ENCODE peak calls at places on chromosomes 3 and 15, in four cellular contexts. X is AG10803, Z is IMR-90, C is thoracic aorta. E is an unnamed sample.

GRCh38 chr3:83890039-83890762 is 1068.6 kb upstream of the CADM2 start:
- DNase-seq in Z (peak), C (no peak), X (no peak), E (no peak)

GRCh38 chr3:126553284-126553811 is 5.4 kb downstream of the C3orf22 start:
- DNase-seq in X (no peak), C (no peak), Z (no peak), E (peak)

GRCh38 chr15:88690331-88690730 is 51.5 kb downstream of the ISG20 start:
- DNase-seq in C (no peak), Z (no peak), X (no peak), E (no peak)

GRCh38 chr15:64651573-64652260 is 123.7 kb downstream of the RBPMS2 start:
- DNase-seq in X (no peak), Z (peak), C (no peak), E (peak)

GRCh38 chr3:116148881-116149530 is 296.3 kb downstream of the LSAMP start:
- DNase-seq in C (no peak), Z (peak), X (no peak), E (no peak)

GRCh38 chr3:196513697-196514349 is 1.3 kb downstream of the SMCO1 start:
- DNase-seq in C (no peak), X (peak), Z (peak), E (no peak)

GRCh38 chr3:53084310-53085001 is 38.6 kb upstream of the SFMBT1 start:
- DNase-seq in C (no peak), Z (no peak), X (peak), E (peak)

GRCh38 chr3:122258757-122259371 is 66.2 kb upstream of the CSTA start:
- DNase-seq in X (peak), C (no peak), Z (peak), E (peak)

GRCh38 chr15:93105510-93105909 is 16.5 kb upstream of the RGMA start:
- DNase-seq in C (no peak), Z (no peak), X (no peak), E (peak)

GRCh38 chr15:75655911-75656310 is 8.2 kb downstream of the SNX33 start:
- DNase-seq in C (no peak), Z (no peak), X (no peak), E (no peak)

GRCh38 chr15:44489464-44489863 is 47.5 kb upstream of the EIF3J start:
- DNase-seq in X (peak), Z (peak), C (no peak), E (no peak)

GRCh38 chr15:84969257-84969656 is 12.4 kb upstream of the PDE8A start:
- DNase-seq in X (no peak), C (no peak), Z (no peak), E (no peak)

GRCh38 chr15:83837946-83838571 is 184.1 kb downstream of the ADAMTSL3 start:
- DNase-seq in Z (peak), C (no peak), X (no peak), E (peak)

GRCh38 chr3:119913021-119913420 is 131.1 kb downstream of the NR1I2 start:
- DNase-seq in C (no peak), X (peak), Z (peak), E (no peak)

GRCh38 chr15:69410290-69410874 is 3.8 kb upstream of the KIF23 start:
- DNase-seq in C (no peak), Z (peak), X (peak), E (peak)

GRCh38 chr3:64166584-64167155 is 58.6 kb downstream of the PRICKLE2 start:
- DNase-seq in X (peak), Z (no peak), C (no peak), E (peak)

GRCh38 chr3:32117324-32117723 is 10.9 kb downstream of the GPD1L start:
- DNase-seq in Z (no peak), C (no peak), X (no peak), E (no peak)

GRCh38 chr3:159548675-159549335 is 439.8 kb upstream of the IL12A start:
- DNase-seq in C (no peak), Z (peak), X (no peak), E (no peak)

GRCh38 chr3:133992385-133992784 is 37.3 kb downstream of the SLCO2A1 start:
- DNase-seq in Z (no peak), X (peak), C (no peak), E (peak)

GRCh38 chr15:27353837-27354236 is 382.9 kb downstream of the GABRG3 start:
- DNase-seq in Z (no peak), C (no peak), X (peak), E (no peak)

GRCh38 chr3:71309342-71309741 is 274.2 kb downstream of the FOXP1 start:
- DNase-seq in Z (no peak), X (peak), C (no peak), E (no peak)

GRCh38 chr3:54951405-54951804 is 23.5 kb upstream of the LRTM1 start:
- DNase-seq in X (peak), Z (peak), C (peak), E (peak)

GRCh38 chr3:101383156-101383575 is 62.8 kb upstream of the IMPG2 start:
- DNase-seq in C (no peak), X (peak), Z (peak), E (peak)

GRCh38 chr3:17039579-17039978 is 154.8 kb downstream of the PLCL2 start:
- DNase-seq in Z (peak), X (peak), C (no peak), E (no peak)

GRCh38 chr3:72336821-72337479 is 511.3 kb downstream of the SHQ1 start:
- DNase-seq in Z (peak), X (peak), C (no peak), E (peak)

GRCh38 chr15:101455291-101455916 is 34.1 kb downstream of the PCSK6 start:
- DNase-seq in Z (no peak), C (no peak), X (peak), E (peak)

GRCh38 chr3:29065211-29065785 is 215.6 kb upstream of the RBMS3 start:
- DNase-seq in C (peak), Z (peak), X (peak), E (peak)

GRCh38 chr3:158821847-158822246 is 20.0 kb downstream of the MFSD1 start:
- DNase-seq in X (no peak), C (no peak), Z (no peak), E (no peak)

GRCh38 chr15:41855121-41855941 is 16.7 kb downstream of the PLA2G4B start:
- DNase-seq in X (no peak), C (no peak), Z (no peak), E (no peak)

GRCh38 chr3:46866720-46867549 is 3.7 kb upstream of the MYL3 start:
- DNase-seq in X (peak), C (peak), Z (peak), E (peak)

GRCh38 chr15:69090197-69090948 is 70.1 kb upstream of the GLCE start:
- DNase-seq in C (no peak), Z (peak), X (peak), E (peak)

GRCh38 chr15:91023720-91024119 is 1.3 kb upstream of the VPS33B start:
- DNase-seq in C (no peak), X (no peak), Z (no peak), E (no peak)

GRCh38 chr15:35545316-35545824 is 595 bp downstream of the DPH6 start:
- DNase-seq in X (peak), Z (peak), C (no peak), E (no peak)

GRCh38 chr3:32148356-32148755 is 41.9 kb downstream of the GPD1L start:
- DNase-seq in X (no peak), C (no peak), Z (no peak), E (peak)

GRCh38 chr15:82595766-82596165 is 51.4 kb downstream of the CPEB1 start:
- DNase-seq in Z (no peak), X (no peak), C (no peak), E (peak)

GRCh38 chr3:20320489-20320888 is 134.5 kb upstream of the SGO1 start:
- DNase-seq in C (no peak), Z (no peak), X (no peak), E (no peak)

GRCh38 chr3:128572644-128573105 is 77.9 kb downstream of the RPN1 start:
- DNase-seq in Z (no peak), C (no peak), X (no peak), E (peak)
- TF ChIP-seq CTCF in Z (peak), C (no peak), X (peak), E (peak)

DNA sequence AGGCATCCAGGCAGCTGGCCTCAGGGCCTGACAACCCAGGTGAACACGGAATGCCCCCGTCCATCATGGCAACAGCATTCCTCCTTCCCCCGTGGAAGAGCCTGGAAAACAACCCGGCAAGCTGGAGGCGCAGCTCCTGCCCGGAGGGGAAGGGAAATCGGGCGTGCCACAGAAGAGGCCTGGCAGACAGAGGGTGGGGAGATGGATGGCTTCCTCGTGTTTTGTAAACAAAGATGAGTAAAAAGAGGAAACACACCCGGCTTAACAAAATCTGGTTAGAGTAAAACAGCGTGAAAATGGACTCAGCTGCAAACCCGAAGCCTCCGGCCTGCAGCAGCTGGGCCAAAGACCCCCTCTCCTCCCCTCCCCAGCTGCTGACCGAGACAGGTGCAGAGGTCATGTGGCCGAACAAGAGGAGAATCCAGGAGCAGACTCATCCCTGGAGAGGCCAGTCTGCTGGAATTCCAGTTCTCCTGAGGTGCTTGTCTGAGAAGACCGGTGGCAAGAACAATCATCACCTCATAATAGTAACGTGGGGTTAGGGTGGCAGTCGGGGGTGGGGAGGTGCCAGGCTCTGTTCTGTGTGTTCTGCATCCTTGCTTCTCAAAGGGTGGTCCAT is 15.3 kb downstream of the BMF start:
- DNase-seq in C (no peak), X (peak), Z (peak), E (no peak)
- H3K4me3 ChIP-seq in C (no peak), X (peak), Z (no peak), E (no peak)

DNA sequence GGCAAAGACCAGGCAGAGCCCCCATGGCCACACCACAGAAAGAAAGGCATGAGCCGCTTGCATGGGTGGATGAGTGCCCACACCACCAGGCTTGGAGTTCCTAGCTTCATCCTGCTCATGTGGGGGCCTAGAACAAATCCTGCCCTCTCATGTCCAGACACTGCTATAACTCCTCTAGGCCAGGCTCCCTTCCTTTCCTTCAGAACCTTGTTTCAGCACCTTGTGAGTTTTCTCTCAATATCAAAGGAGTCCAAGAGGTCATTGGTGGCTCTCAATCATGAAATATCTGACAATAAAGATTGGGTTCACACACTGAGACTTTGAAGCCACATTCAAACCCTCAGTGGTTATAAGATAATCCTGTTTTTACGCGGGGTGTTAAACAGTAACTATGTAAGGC is 12.7 kb downstream of the SLC6A20 start:
- DNase-seq in C (no peak), X (no peak), Z (no peak), E (peak)
- TF ChIP-seq CTCF in C (no peak), X (no peak), Z (no peak), E (peak)

DNA sequence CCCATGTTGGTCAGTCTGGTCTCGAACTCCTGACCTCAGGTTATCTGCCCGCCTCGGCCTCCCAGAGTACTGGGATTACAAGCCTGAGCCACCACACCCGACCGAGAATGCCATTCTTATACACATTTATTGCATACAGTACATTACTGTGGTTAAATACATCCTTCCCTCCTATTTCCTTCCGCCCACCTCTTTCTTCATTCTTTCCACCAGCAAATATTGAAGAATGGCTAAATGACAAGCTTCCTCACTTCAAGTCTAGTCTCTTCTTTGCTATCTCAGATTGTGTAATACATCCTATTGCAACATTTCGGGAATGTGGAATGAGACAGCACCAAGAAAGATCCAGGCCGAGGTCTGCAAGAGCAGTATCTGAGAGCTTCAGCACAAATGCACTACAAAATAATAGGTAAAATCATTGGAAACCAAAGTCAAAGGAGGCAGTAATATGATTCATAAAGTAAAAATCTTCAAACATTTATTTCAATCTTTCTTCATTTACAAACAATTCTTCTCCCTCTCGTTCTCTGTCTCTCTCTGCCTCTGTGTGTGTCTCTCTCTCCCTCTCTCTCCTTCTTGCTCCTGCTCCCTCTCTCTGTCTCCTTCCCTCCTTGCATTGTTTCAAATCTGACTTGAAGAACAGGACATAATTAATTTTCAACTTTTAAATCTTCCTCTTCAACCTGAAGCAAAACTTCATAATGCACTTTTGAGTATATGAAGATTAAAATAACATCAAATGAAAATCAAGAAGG is 94.7 kb upstream of the TGFBR2 start:
- DNase-seq in X (peak), C (no peak), Z (peak), E (no peak)
- H3K4me3 ChIP-seq in X (no peak), C (no peak), Z (no peak), E (no peak)

DNA sequence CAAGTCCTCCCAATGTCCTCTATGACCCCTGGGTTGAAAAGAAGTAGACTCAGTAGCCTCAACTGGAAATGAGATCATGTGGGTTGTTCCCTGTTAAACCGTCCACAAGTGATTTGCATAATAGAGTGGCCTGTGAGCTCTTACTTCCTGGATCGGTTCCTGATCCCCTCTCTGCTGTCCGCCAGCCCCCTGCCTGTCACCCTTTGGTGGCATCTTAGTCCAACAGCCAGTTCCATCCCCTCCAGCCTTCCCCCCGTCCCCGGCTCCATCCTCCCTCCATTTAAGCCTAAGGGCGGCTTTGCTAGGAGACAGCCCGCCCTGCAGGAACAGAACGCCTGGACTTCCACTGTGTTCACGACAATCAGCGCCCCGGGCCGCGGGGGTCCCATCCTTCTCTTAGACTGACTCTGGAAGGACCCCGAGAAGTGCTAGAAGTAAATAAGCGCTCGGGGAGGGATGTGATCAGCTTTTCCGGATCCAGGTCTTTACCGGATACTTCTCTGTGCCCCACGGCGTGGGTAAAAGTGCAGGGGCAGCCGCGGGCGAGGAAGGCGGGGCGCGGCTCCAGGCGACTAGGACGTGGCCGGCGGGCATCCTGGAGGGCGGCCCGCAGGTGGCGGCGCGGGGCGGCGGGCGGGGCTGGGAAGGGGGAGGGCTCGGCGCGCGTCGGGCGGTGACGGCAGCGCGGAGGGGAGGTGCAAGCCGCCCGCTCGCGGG is 51.2 kb upstream of the ULK4 start:
- DNase-seq in Z (peak), C (no peak), X (peak), E (peak)
- TF ChIP-seq CTCF in Z (peak), C (no peak), X (no peak), E (no peak)

GRCh38 chr3:124885466-124886167 is 1.5 kb downstream of the ITGB5 start:
- DNase-seq in C (no peak), Z (no peak), X (peak), E (no peak)

GRCh38 chr3:124881976-124882697 is 5.0 kb downstream of the ITGB5 start:
- DNase-seq in C (no peak), X (peak), Z (no peak), E (peak)

GRCh38 chr3:124883191-124883747 is 3.9 kb downstream of the ITGB5 start:
- DNase-seq in C (no peak), Z (no peak), X (no peak), E (no peak)

GRCh38 chr3:124882749-124883148 is 4.4 kb downstream of the ITGB5 start:
- DNase-seq in X (no peak), Z (peak), C (no peak), E (peak)

DNA sequence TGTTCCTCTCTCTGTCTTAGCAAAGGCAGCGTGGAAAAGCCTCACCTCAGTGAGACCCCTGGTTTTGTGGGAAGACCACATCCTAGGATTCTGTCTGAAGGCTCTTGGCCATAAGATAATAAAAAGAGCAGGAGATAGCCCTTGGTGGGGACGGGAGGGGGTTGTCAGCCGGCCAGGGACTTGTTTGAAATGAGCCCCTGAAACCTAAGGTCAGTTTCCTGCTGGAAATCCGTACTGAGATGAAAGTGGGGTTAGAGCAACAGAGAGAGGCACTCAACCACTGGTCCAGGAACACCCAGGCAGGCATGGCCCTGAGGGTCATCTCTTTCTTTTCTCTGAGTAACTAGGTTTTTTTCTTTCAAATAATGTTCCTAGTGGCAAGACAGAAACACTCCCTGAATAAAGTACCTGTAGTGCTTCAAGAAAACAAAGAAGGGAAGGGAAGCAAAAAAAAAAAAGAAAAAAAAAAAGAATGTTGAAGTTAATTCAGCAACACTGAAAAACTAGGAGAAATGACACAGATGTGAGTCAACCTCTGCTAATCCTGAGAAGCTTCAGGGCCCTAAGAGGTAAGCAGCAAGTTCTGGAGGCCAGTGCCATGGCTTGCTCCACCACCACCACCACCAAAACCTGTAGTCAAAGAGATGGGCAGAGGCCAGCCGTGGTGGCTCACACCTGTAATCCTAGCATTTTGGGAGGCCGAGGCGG is 3.2 kb downstream of the ITGB5 start:
- DNase-seq in X (peak), C (no peak), Z (peak), E (peak)
- H3K4me3 ChIP-seq in X (no peak), C (no peak), Z (no peak), E (peak)

GRCh38 chr15:40444741-40445140 is 4.0 kb downstream of the BAHD1 start:
- DNase-seq in C (no peak), Z (no peak), X (no peak), E (no peak)

GRCh38 chr15:40443255-40443654 is 2.5 kb downstream of the BAHD1 start:
- DNase-seq in Z (no peak), C (no peak), X (no peak), E (no peak)

GRCh38 chr15:40441736-40442531 is 1.2 kb downstream of the BAHD1 start:
- DNase-seq in Z (no peak), C (no peak), X (no peak), E (peak)

GRCh38 chr15:40445411-40446055 is 4.8 kb downstream of the BAHD1 start:
- DNase-seq in C (no peak), Z (peak), X (peak), E (no peak)

GRCh38 chr15:40443846-40444245 is 3.1 kb downstream of the BAHD1 start:
- DNase-seq in X (no peak), C (no peak), Z (no peak), E (no peak)
- TF ChIP-seq CTCF in X (no peak), C (no peak), Z (no peak), E (no peak)

GRCh38 chr3:95645291-95645690 is 1169.1 kb upstream of the EPHA6 start:
- DNase-seq in C (no peak), X (no peak), Z (no peak), E (no peak)
- H3K4me3 ChIP-seq in C (no peak), X (no peak), Z (no peak), E (no peak)

DNA sequence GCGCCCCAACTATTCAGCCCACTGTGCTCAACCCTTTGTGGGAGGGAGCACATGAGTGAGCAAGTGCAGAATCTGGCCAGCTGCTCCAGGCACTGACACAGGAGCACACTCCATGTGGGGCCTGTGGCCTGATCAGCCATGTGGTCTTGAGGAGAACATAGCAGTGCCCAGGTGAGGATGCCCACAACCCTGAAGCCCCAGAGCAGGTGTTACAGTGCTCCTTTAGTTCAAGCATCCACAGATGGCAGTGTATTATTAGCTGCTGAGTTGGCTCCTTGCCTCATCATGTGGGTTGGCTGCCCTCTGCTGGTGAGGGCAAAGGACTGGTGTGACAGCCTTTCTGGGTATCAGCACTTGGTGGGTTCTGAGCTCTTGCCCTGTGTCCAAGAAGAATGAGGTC is 1588.2 kb downstream of the SI start:
- DNase-seq in C (no peak), Z (no peak), X (peak), E (peak)
- TF ChIP-seq CTCF in C (peak), Z (peak), X (peak), E (peak)